ENCODE peak calls at places on chromosomes 3 and 15, in six cellular contexts. O is right lobe of liver, M is psoas muscle, K is hepatocyte, L is upper lobe of right lung, I is A673. Q is an unnamed sample. For H3K4me1, the result is how much of the 10 kb centered on the place peaks cover.

GRCh38 chr3:135516143-135516542 is 449.4 kb upstream of the PPP2R3A start:
- DNase-seq in O (no peak), M (no peak), K (no peak), L (no peak), I (peak), Q (no peak)

GRCh38 chr3:105444725-105445124 is 78.0 kb downstream of the ALCAM start:
- DNase-seq in O (no peak), M (no peak), K (no peak), L (no peak), I (no peak), Q (no peak)

GRCh38 chr15:41930221-41930866 is 36.5 kb upstream of the SPTBN5 start:
- DNase-seq in O (no peak), M (peak), K (peak), L (peak), I (peak), Q (peak)

GRCh38 chr3:103002447-103002846 is 567.6 kb downstream of the ZPLD1 start:
- DNase-seq in O (no peak), M (no peak), K (no peak), L (no peak), I (peak), Q (no peak)

GRCh38 chr15:60400957-60401356 is 3.2 kb upstream of the ANXA2 start:
- DNase-seq in O (no peak), M (no peak), K (no peak), L (no peak), I (no peak), Q (no peak)

GRCh38 chr3:52195823-52196331 is 2.1 kb upstream of the ALAS1 start:
- DNase-seq in O (peak), M (no peak), K (no peak), L (no peak), I (no peak), Q (peak)

GRCh38 chr3:25478964-25479726 is 51.1 kb downstream of the RARB start:
- DNase-seq in O (no peak), M (no peak), K (no peak), L (no peak), I (no peak), Q (no peak)

GRCh38 chr3:158403013-158403412 is 168.0 kb upstream of the MLF1 start:
- DNase-seq in O (no peak), M (no peak), K (no peak), L (no peak), I (peak), Q (no peak)

GRCh38 chr3:148026009-148026588 is 616.9 kb downstream of the ZIC1 start:
- DNase-seq in O (no peak), M (no peak), K (no peak), L (no peak), I (no peak), Q (no peak)

GRCh38 chr3:105672996-105673395 is 195.8 kb downstream of the CBLB start:
- DNase-seq in O (no peak), M (no peak), K (no peak), L (no peak), I (no peak), Q (no peak)

GRCh38 chr15:58066042-58066867 is 744 bp upstream of the ALDH1A2 start:
- DNase-seq in O (peak), M (peak), K (peak), L (peak), I (peak), Q (peak)

GRCh38 chr3:37480003-37480402 is 305.6 kb upstream of the LRRFIP2 start:
- DNase-seq in O (no peak), M (no peak), K (no peak), L (no peak), I (no peak), Q (no peak)

GRCh38 chr3:115518100-115518852 is 105.0 kb upstream of the GAP43 start:
- DNase-seq in O (no peak), M (peak), K (peak), L (no peak), I (peak), Q (peak)

GRCh38 chr3:158727499-158728377 is 4.5 kb downstream of the RARRES1 start:
- DNase-seq in O (no peak), M (no peak), K (peak), L (no peak), I (peak), Q (no peak)

GRCh38 chr3:177440456-177441105 is 243.3 kb upstream of the TBL1XR1 start:
- DNase-seq in O (no peak), M (no peak), K (no peak), L (no peak), I (no peak), Q (no peak)

GRCh38 chr15:77009176-77009575 is 14.2 kb downstream of the PSTPIP1 start:
- DNase-seq in O (no peak), M (no peak), K (no peak), L (no peak), I (no peak), Q (no peak)

GRCh38 chr3:22007376-22007775 is 256.4 kb upstream of the ZNF385D start:
- DNase-seq in O (no peak), M (no peak), K (no peak), L (no peak), I (no peak), Q (no peak)

GRCh38 chr3:134644731-134645514 is 5.9 kb downstream of the KY start:
- DNase-seq in O (no peak), M (peak), K (no peak), L (no peak), I (no peak), Q (no peak)

GRCh38 chr15:67110958-67111864 is 45.8 kb downstream of the SMAD3 start:
- DNase-seq in O (no peak), M (no peak), K (no peak), L (no peak), I (no peak), Q (no peak)

GRCh38 chr3:146160233-146160963 is 586 bp downstream of the PLOD2 start:
- DNase-seq in O (peak), M (peak), K (peak), L (peak), I (peak), Q (peak)

GRCh38 chr3:63914312-63914711 is 2.1 kb upstream of the SCAANT1 start:
- DNase-seq in O (no peak), M (no peak), K (no peak), L (no peak), I (peak), Q (no peak)

GRCh38 chr3:58306662-58307286 is 454 bp downstream of the HTD2 start:
- DNase-seq in O (peak), M (peak), K (peak), L (peak), I (no peak), Q (peak)

GRCh38 chr3:45907769-45908705 is 21.7 kb downstream of the CCR9 start:
- DNase-seq in O (no peak), M (no peak), K (peak), L (no peak), I (no peak), Q (no peak)

GRCh38 chr3:146469206-146470017 is at the start of gene PLSCR2:
- DNase-seq in O (peak), M (peak), K (peak), L (peak), I (peak), Q (peak)

GRCh38 chr15:82081904-82082810 is 36.3 kb upstream of the MEX3B start:
- DNase-seq in O (no peak), M (no peak), K (no peak), L (no peak), I (peak), Q (peak)

GRCh38 chr15:28994830-28995180 is 109.0 kb downstream of the APBA2 start:
- DNase-seq in O (no peak), M (no peak), K (no peak), L (peak), I (no peak), Q (no peak)

GRCh38 chr3:194091141-194091540 is 44.8 kb upstream of the HES1 start:
- DNase-seq in O (no peak), M (no peak), K (no peak), L (no peak), I (no peak), Q (no peak)

GRCh38 chr3:127529346-127530188 is 61.0 kb downstream of the TPRA1 start:
- DNase-seq in O (no peak), M (no peak), K (no peak), L (no peak), I (no peak), Q (no peak)

GRCh38 chr3:31277582-31277981 is 255.1 kb upstream of the STT3B start:
- DNase-seq in O (no peak), M (no peak), K (no peak), L (no peak), I (no peak), Q (no peak)

DNA sequence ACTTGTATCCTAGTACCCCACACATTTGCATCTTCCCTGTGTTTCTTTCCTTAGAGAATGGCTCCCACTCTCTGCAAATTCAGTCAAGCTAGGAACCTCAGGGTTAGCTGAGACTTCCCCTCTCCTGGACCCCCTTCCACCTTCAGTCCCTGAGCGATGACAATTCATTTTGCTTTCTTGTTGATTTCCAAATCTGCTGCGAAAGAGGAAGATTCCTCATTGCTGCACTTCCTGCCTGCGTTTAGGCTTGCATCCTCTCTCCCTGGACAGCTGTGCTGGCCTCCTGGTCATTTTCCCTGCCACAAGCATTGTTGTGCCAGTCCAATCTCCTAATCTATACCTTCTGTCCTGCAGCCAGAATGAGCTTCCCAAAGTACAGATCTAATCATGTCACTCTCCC is 12.3 kb upstream of the DGKG start:
- DNase-seq in O (no peak), M (no peak), K (no peak), L (no peak), I (no peak), Q (no peak)
- H3K27ac ChIP-seq in O (no peak), M (no peak), K (no peak), L (no peak), I (no peak), Q (no peak)

GRCh38 chr15:48634096-48634495 is 11.4 kb downstream of the FBN1 start:
- DNase-seq in O (no peak), M (no peak), K (no peak), L (no peak), I (no peak), Q (no peak)

GRCh38 chr15:48634934-48635333 is 10.6 kb downstream of the FBN1 start:
- DNase-seq in O (no peak), M (no peak), K (no peak), L (no peak), I (peak), Q (no peak)

GRCh38 chr15:48638966-48639365 is 6.5 kb downstream of the FBN1 start:
- DNase-seq in O (no peak), M (no peak), K (no peak), L (no peak), I (no peak), Q (no peak)

GRCh38 chr15:48636511-48636910 is 9.0 kb downstream of the FBN1 start:
- DNase-seq in O (no peak), M (no peak), K (no peak), L (no peak), I (no peak), Q (no peak)

DNA sequence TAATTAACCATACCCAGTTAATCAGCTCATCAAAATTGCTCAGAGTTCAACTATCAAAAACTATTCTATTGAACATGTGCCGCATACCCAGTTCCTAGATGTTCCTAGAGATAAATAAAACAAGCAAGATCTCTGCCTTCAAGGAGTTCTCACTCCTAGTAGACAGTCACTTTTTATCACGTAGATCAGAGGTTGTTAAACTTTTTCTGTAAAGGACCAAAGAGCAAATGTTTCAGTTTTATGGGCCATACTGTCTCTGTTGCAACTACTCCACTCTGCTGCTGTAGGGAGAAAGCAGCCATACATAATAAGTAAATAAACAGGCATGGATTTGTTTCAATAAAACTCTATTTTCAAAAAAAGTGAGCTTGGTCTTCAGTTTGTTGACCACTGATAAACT is 7.9 kb downstream of the FBN1 start:
- DNase-seq in O (no peak), M (no peak), K (no peak), L (no peak), I (no peak), Q (no peak)
- H3K4me1 ChIP-seq in O (under half), M (under half), K (under half), L (under half), I (under half), Q (under half)

GRCh38 chr3:189636048-189636447 is 4.9 kb downstream of the TP63 start:
- DNase-seq in O (no peak), M (no peak), K (no peak), L (no peak), I (no peak), Q (no peak)

GRCh38 chr3:189632238-189632637 is 1.0 kb downstream of the TP63 start:
- DNase-seq in O (no peak), M (no peak), K (no peak), L (no peak), I (no peak), Q (no peak)

GRCh38 chr3:189637755-189638154 is 6.6 kb downstream of the TP63 start:
- DNase-seq in O (no peak), M (no peak), K (no peak), L (no peak), I (no peak), Q (no peak)

GRCh38 chr3:189638276-189639031 is 7.3 kb downstream of the TP63 start:
- DNase-seq in O (no peak), M (no peak), K (no peak), L (no peak), I (no peak), Q (no peak)

GRCh38 chr3:189635385-189635784 is 4.2 kb downstream of the TP63 start:
- DNase-seq in O (no peak), M (no peak), K (no peak), L (no peak), I (peak), Q (no peak)
- H3K27ac ChIP-seq in O (no peak), M (peak), K (no peak), L (no peak), I (no peak), Q (no peak)

GRCh38 chr3:13482106-13482690 is 2.1 kb downstream of the HDAC11 start:
- DNase-seq in O (no peak), M (no peak), K (no peak), L (peak), I (no peak), Q (no peak)
- H3K4me1 ChIP-seq in O (under half), M (under half), K (under half), L (under half), I (under half), Q (under half)

DNA sequence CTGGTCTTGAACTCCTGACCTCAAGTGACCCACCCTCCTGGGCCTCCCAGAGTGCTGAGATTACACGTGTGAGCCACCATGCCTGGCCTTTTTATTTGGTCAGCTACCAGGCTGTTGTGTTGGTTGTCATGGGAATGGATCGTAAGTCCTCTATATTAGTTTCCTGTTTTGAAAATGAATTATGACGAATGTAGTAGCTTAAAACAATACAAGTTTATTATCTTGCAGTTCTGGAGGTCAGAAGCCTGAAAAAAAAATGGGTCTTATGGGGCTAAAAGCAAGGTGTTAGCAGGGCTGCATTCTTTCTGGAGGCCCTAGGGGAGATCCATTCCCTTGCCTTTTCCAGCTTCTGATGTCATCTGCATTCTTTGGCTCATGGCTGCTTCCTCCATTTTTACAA is 25.1 kb upstream of the HERC1 start:
- DNase-seq in O (no peak), M (no peak), K (no peak), L (no peak), I (no peak), Q (no peak)
- H3K27ac ChIP-seq in O (no peak), M (peak), K (no peak), L (no peak), I (no peak), Q (no peak)

DNA sequence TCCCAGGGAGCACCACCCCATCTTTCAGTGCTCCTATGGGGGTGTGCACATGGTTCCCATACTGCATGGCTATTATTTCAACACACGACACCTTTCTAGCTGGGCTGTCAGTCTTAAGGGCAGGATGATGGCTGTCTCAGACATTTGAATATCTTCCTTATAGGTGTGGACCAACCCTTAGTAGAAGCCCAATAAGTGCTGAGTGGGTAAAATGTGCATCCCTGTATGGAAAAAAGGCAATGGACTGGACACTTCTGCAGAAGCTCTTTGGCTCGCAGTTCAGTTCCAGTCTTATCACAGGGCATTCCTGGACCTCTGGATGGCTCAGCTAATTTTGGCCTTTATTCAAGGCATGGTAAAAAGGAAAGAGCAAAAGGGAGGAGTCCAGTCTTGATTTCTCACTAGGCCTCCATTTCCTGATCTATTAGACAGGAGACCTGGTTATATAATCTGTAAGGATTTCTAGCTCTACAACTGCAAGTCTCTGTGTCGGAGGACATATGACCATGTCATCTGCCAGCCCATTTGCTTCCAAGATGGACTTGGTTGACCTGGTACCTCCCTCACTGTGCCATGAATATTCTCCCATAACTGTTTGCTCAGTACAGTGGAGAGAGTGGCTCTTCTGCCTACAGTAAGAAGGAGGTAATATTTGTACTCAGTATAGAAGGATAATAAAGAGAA is 53.8 kb upstream of the RASGRP1 start:
- DNase-seq in O (no peak), M (no peak), K (no peak), L (no peak), I (no peak), Q (no peak)
- H3K4me1 ChIP-seq in O (under half), M (under half), K (under half), L (under half), I (under half), Q (under half)

GRCh38 chr3:11236588-11237461 is 35.4 kb upstream of the ATG7 start:
- DNase-seq in O (peak), M (peak), K (peak), L (peak), I (peak), Q (peak)
- H3K27ac ChIP-seq in O (no peak), M (no peak), K (peak), L (no peak), I (no peak), Q (no peak)

GRCh38 chr15:31358163-31358562 is 31.5 kb downstream of the KLF13 start:
- DNase-seq in O (no peak), M (no peak), K (no peak), L (no peak), I (no peak), Q (no peak)
- H3K4me1 ChIP-seq in O (under half), M (half or more), K (under half), L (half or more), I (under half), Q (half or more)